ENCODE peak calls at places on chromosomes 16 and 17, in four cellular contexts. One of them, this sample, is unnamed.

GRCh38 chr17:82392209-82392920 is 20.8 kb downstream of the UTS2R start:
- DNase-seq in CD8-positive, alpha-beta memory T cell: no peak
- DNase-seq in left ventricle myocardium inferior: no peak
- DNase-seq in iPS DF 6.9: no peak
- DNase-seq in this sample: no peak

GRCh38 chr16:12587170-12587569 is 216.5 kb downstream of the CPPED1 start:
- DNase-seq in CD8-positive, alpha-beta memory T cell: no peak
- DNase-seq in left ventricle myocardium inferior: no peak
- DNase-seq in iPS DF 6.9: no peak
- DNase-seq in this sample: no peak

GRCh38 chr17:82234211-82235055 is 5.6 kb downstream of the SLC16A3 start:
- DNase-seq in CD8-positive, alpha-beta memory T cell: no peak
- DNase-seq in left ventricle myocardium inferior: no peak
- DNase-seq in iPS DF 6.9: no peak
- DNase-seq in this sample: no peak

GRCh38 chr17:21358682-21359482 is 17.3 kb upstream of the KCNJ12 start:
- DNase-seq in CD8-positive, alpha-beta memory T cell: no peak
- DNase-seq in left ventricle myocardium inferior: peak; percentile 36
- DNase-seq in iPS DF 6.9: no peak
- DNase-seq in this sample: no peak

GRCh38 chr16:54936086-54936978 is 5.7 kb downstream of the IRX5 start:
- DNase-seq in CD8-positive, alpha-beta memory T cell: no peak
- DNase-seq in left ventricle myocardium inferior: no peak
- DNase-seq in iPS DF 6.9: no peak
- DNase-seq in this sample: no peak

GRCh38 chr17:33028778-33029177 is 37.1 kb downstream of the SPACA3 start:
- DNase-seq in CD8-positive, alpha-beta memory T cell: no peak
- DNase-seq in left ventricle myocardium inferior: no peak
- DNase-seq in iPS DF 6.9: no peak
- DNase-seq in this sample: no peak

GRCh38 chr17:49739662-49740271 is 24.2 kb downstream of the FAM117A start:
- DNase-seq in CD8-positive, alpha-beta memory T cell: peak; percentile 99
- DNase-seq in left ventricle myocardium inferior: peak; percentile 84
- DNase-seq in iPS DF 6.9: no peak
- DNase-seq in this sample: peak; percentile 99

GRCh38 chr17:62597920-62598319 is 29.6 kb upstream of the MRC2 start:
- DNase-seq in CD8-positive, alpha-beta memory T cell: no peak
- DNase-seq in left ventricle myocardium inferior: no peak
- DNase-seq in iPS DF 6.9: no peak
- DNase-seq in this sample: no peak

GRCh38 chr17:32125848-32126153 is 16.5 kb upstream of the RHOT1 start:
- DNase-seq in CD8-positive, alpha-beta memory T cell: no peak
- DNase-seq in left ventricle myocardium inferior: no peak
- DNase-seq in iPS DF 6.9: no peak
- DNase-seq in this sample: no peak

GRCh38 chr17:15944720-15945492 is at the start of gene ADORA2B:
- DNase-seq in CD8-positive, alpha-beta memory T cell: peak; percentile 54
- DNase-seq in left ventricle myocardium inferior: peak; percentile 58
- DNase-seq in iPS DF 6.9: no peak
- DNase-seq in this sample: peak; percentile 29

GRCh38 chr16:57365826-57366536 is 6.3 kb upstream of the CX3CL1 start:
- DNase-seq in CD8-positive, alpha-beta memory T cell: no peak
- DNase-seq in left ventricle myocardium inferior: no peak
- DNase-seq in iPS DF 6.9: no peak
- DNase-seq in this sample: no peak

GRCh38 chr16:12833939-12834338 is 30.3 kb upstream of the CPPED1 start:
- DNase-seq in CD8-positive, alpha-beta memory T cell: no peak
- DNase-seq in left ventricle myocardium inferior: no peak
- DNase-seq in iPS DF 6.9: no peak
- DNase-seq in this sample: no peak

GRCh38 chr17:75078097-75079022 is 9.4 kb upstream of the SLC16A5 start:
- DNase-seq in CD8-positive, alpha-beta memory T cell: no peak
- DNase-seq in left ventricle myocardium inferior: no peak
- DNase-seq in iPS DF 6.9: no peak
- DNase-seq in this sample: no peak

GRCh38 chr17:64781013-64781392 is 118.9 kb upstream of the SMURF2 start:
- DNase-seq in CD8-positive, alpha-beta memory T cell: no peak
- DNase-seq in left ventricle myocardium inferior: no peak
- DNase-seq in iPS DF 6.9: no peak
- DNase-seq in this sample: no peak

GRCh38 chr17:82705756-82706155 is 7.3 kb upstream of the RAB40B start:
- DNase-seq in CD8-positive, alpha-beta memory T cell: no peak
- DNase-seq in left ventricle myocardium inferior: no peak
- DNase-seq in iPS DF 6.9: no peak
- DNase-seq in this sample: no peak

GRCh38 chr16:27439273-27440018 is 37.5 kb downstream of the IL21R start:
- DNase-seq in CD8-positive, alpha-beta memory T cell: peak; percentile 37
- DNase-seq in left ventricle myocardium inferior: no peak
- DNase-seq in iPS DF 6.9: no peak
- DNase-seq in this sample: no peak

GRCh38 chr16:88375236-88376052 is 7.3 kb upstream of the ZNF469 start:
- DNase-seq in CD8-positive, alpha-beta memory T cell: peak; percentile 32
- DNase-seq in left ventricle myocardium inferior: peak; percentile 5
- DNase-seq in iPS DF 6.9: no peak
- DNase-seq in this sample: no peak

GRCh38 chr16:67173323-67173722 is 3.0 kb downstream of the NOL3 start:
- DNase-seq in CD8-positive, alpha-beta memory T cell: no peak
- DNase-seq in left ventricle myocardium inferior: no peak
- DNase-seq in iPS DF 6.9: no peak
- DNase-seq in this sample: no peak
- H3K4me1 ChIP-seq in CD8-positive, alpha-beta memory T cell: peaks cover 34% of the 10 kb centered on the region
- H3K4me1 ChIP-seq in left ventricle myocardium inferior: peaks cover 69% of the 10 kb centered on the region
- H3K4me1 ChIP-seq in iPS DF 6.9: peaks cover 2% of the 10 kb centered on the region
- H3K4me1 ChIP-seq in this sample: peaks cover 43% of the 10 kb centered on the region

DNA sequence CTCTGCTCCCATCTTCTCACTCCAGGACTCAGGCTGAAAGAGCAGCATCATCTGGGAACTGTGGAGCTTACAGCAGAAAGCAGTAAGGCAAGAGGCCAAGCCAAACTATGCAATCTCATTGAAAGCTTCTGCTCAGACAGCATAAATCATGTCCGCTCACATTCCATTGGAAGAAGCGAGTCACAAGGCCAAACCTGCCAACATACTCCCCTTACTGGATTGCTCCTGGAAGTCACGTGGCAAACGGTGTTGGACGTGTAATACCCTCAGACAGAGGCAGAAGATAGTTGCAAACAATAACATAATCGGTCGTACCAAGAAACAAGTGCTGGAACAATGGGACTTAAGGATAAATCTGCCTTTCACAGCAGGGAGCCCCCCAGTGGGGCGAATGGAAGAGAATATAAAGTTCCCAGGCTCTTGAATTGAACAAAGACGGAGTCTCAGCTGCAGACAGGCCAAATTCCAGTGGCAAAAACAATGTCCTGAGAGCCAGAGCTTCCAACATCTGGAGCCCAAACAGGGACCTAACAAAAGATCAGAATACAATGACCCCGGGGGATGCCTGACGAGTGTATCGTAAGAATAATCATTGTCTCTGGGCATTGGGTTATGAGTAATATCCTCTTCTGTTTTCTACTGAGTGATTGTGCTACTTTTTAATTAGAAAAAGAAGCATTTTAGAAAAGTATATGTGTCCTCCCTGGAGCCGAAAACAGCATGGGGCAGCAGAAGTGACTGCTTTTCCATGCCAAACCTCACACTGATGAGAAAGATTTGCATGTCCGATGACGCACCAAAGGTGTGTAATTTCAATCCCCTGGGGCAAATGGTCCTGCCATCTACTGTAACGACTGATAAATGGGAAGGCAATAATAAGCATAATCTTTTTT is 68.4 kb downstream of the CMC2 start:
- DNase-seq in CD8-positive, alpha-beta memory T cell: no peak
- DNase-seq in left ventricle myocardium inferior: no peak
- DNase-seq in iPS DF 6.9: no peak
- DNase-seq in this sample: no peak
- H3K27ac ChIP-seq in CD8-positive, alpha-beta memory T cell: no peak overlapping the region
- H3K27ac ChIP-seq in left ventricle myocardium inferior: peak overlapping the region; percentile 65
- H3K27ac ChIP-seq in iPS DF 6.9: no peak overlapping the region
- H3K27ac ChIP-seq in this sample: no peak overlapping the region

DNA sequence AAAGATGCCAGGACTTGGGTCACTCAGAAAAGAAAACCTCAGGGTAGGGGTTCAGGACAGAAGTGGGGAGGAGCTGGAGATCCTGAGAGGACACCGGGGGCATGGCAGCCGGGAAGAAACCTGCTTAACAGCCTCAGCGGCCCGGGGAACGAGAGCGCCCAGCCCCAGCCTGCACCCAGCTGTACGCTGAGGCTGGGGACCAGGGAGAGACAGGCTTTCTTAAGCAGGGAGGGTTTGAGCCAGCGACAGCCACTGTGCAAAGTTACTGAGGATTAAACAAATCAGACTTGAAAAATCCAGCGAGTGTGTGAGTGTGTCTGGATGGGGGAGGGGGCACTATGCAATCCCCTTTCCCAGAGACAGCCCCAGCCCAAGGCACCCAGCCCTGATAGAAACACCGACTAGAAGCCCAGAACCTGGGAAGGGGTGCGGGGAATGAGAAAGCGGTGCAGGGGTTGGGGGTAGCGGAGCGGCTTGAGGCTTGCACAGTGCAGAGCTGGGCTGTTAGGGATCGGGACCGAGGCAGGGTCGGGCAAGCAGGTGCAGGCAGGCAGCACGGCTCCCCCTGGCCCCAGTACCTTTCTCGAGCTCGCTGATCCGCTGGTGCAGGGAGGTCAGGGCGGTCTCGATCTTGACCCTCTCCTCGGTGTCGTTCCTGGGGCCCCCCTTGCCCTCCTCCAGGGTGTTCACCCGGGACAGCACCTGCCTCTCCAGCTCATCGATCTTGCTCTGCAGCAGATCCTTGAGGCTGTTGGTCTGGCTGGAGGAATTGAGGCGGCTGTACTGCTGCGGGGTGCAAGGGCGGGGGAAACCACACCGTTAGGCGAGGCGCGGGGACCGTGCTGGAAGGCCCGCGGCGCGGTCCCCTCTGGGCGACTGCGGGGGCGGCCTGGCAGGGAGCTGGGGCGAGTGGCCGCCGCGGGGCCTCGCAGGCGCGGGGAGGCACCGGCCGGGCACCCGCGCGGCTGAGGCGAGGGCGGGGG is 1.2 kb downstream of the NPTX1 start:
- DNase-seq in CD8-positive, alpha-beta memory T cell: no peak
- DNase-seq in left ventricle myocardium inferior: no peak
- DNase-seq in iPS DF 6.9: no peak
- DNase-seq in this sample: no peak
- H3K27me3 ChIP-seq in CD8-positive, alpha-beta memory T cell: peaks cover 39% of the 10 kb centered on the region
- H3K27me3 ChIP-seq in left ventricle myocardium inferior: peaks cover 100% of the 10 kb centered on the region
- H3K27me3 ChIP-seq in iPS DF 6.9: peaks cover 77% of the 10 kb centered on the region
- H3K27me3 ChIP-seq in this sample: peaks cover 9% of the 10 kb centered on the region

DNA sequence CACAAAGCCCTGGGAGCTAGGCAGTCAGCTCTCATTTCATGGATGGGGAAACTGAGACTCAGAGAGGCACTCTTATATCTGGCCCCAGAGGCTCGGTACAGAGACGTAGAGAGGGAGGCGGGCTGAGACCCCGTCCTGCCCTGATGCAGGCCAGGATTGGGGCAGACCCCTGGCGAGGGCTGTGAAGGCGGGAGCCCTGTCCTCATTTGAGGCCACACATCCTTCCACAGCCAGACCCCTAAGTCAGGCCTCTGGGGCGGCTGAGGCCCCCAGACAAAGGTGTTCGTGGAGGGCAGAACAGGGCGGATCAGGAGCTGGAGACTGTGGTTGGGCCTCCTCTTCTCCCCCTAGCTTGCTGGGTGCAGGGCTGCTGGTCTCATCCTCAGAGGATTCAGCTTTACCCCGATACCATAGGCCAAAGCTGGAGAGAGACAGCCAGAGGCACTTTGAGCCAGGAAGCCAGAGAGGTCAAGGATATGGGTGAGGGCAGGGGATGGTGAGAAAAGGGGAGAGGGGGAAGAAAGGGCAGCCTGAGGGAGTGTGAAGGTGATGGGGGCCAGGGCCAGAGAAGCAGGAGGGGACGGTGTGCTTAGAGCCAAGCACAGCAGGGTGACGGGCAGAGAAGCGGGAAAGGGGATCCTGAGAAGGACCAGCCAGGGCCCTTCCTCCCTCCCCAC is 805 bp upstream of the SCARF1 start:
- DNase-seq in CD8-positive, alpha-beta memory T cell: no peak
- DNase-seq in left ventricle myocardium inferior: no peak
- DNase-seq in iPS DF 6.9: no peak
- DNase-seq in this sample: no peak
- H3K4me1 ChIP-seq in CD8-positive, alpha-beta memory T cell: peaks cover 24% of the 10 kb centered on the region
- H3K4me1 ChIP-seq in left ventricle myocardium inferior: peaks cover 74% of the 10 kb centered on the region
- H3K4me1 ChIP-seq in iPS DF 6.9: peaks cover 15% of the 10 kb centered on the region
- H3K4me1 ChIP-seq in this sample: peaks cover 28% of the 10 kb centered on the region